ENCODE peak calls at places on chromosome 14, in four cellular contexts. W is K562, Y is GM12878, B is HepG2. D is an unnamed sample.

GRCh38 chr14:100739306-100739705 is 12.6 kb downstream of the DLK1 start:
- DNase-seq in W (no peak), Y (no peak), B (no peak), D (no peak)

GRCh38 chr14:65560340-65561027 is 148.0 kb downstream of the FUT8 start:
- DNase-seq in W (no peak), Y (no peak), B (no peak), D (no peak)

GRCh38 chr14:22918519-22918808 is 485 bp downstream of the RBM23 start:
- DNase-seq in W (no peak), Y (peak), B (no peak), D (no peak)

GRCh38 chr14:21317433-21317832 is 37.5 kb downstream of the RPGRIP1 start:
- DNase-seq in W (no peak), Y (no peak), B (no peak), D (no peak)

GRCh38 chr14:99727096-99727870 is 43.2 kb downstream of the CYP46A1 start:
- DNase-seq in W (no peak), Y (no peak), B (no peak), D (no peak)

GRCh38 chr14:65230287-65230728 is 128.0 kb upstream of the MAX start:
- DNase-seq in W (peak), Y (no peak), B (peak), D (no peak)

GRCh38 chr14:94383777-94384176 is 4.6 kb downstream of the SERPINA1 start:
- DNase-seq in W (no peak), Y (no peak), B (no peak), D (no peak)

GRCh38 chr14:89600950-89601826 is 184.2 kb upstream of the FOXN3 start:
- DNase-seq in W (no peak), Y (no peak), B (no peak), D (no peak)

GRCh38 chr14:35416108-35416750 is 11.7 kb upstream of the NFKBIA start:
- DNase-seq in W (no peak), Y (peak), B (no peak), D (no peak)

GRCh38 chr14:94769413-94770250 is at the start of gene GSC:
- DNase-seq in W (no peak), Y (no peak), B (no peak), D (peak)

GRCh38 chr14:36512585-36513003 is 7.4 kb downstream of the NKX2-1 start:
- DNase-seq in W (no peak), Y (no peak), B (no peak), D (no peak)

GRCh38 chr14:65348137-65348536 is 64.4 kb upstream of the FUT8 start:
- DNase-seq in W (no peak), Y (no peak), B (no peak), D (no peak)

DNA sequence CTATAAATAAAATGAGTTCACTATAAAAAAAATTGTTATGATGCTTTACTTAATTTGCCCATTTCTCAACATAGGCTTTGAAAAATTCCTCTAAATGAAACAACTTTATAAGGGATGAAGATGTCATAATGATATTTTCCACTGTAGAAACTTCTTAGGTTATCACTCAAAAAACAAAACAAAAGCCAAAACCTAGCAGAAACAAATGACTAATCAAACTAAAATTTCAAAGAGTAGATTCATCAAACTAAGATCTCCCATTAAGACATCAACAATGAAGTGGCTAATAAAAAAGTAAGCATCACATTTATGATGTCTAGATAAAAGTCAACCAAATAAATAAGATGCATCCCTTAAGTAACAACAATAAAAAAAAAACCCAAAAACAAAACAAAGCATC is 36.9 kb upstream of the TTC7B start:
- DNase-seq in W (no peak), Y (no peak), B (no peak), D (no peak)
- TF ChIP-seq FOXK2 in W (no peak), Y (no peak), B (no peak), D (no peak)

GRCh38 chr14:96095581-96096476 is 56.7 kb downstream of the C14orf132 start:
- DNase-seq in W (no peak), Y (no peak), B (peak), D (no peak)
- TF ChIP-seq FOXK2 in W (no peak), Y (no peak), B (no peak), D (no peak)

GRCh38 chr14:24113801-24114535 is 609 bp upstream of the DCAF11 start:
- DNase-seq in W (peak), Y (peak), B (peak), D (peak)
- TF ChIP-seq FOXK2 in W (peak), Y (no peak), B (peak), D (no peak)

GRCh38 chr14:32650665-32651064 is 288.0 kb upstream of the NPAS3 start:
- DNase-seq in W (no peak), Y (no peak), B (no peak), D (no peak)

GRCh38 chr14:32650030-32650429 is 288.6 kb upstream of the NPAS3 start:
- DNase-seq in W (no peak), Y (no peak), B (no peak), D (no peak)

GRCh38 chr14:32654106-32654505 is 284.6 kb upstream of the NPAS3 start:
- DNase-seq in W (no peak), Y (no peak), B (no peak), D (no peak)

GRCh38 chr14:32648434-32648833 is 290.2 kb upstream of the NPAS3 start:
- DNase-seq in W (no peak), Y (no peak), B (no peak), D (no peak)
- TF ChIP-seq FOXK2 in W (no peak), Y (no peak), B (no peak), D (no peak)

GRCh38 chr14:70655110-70655826 is 13.6 kb downstream of the TTC9 start:
- DNase-seq in W (no peak), Y (peak), B (no peak), D (no peak)
- TF ChIP-seq FOXK2 in W (no peak), Y (no peak), B (no peak), D (no peak)

GRCh38 chr14:55446833-55447232 is 6.4 kb upstream of the TBPL2 start:
- DNase-seq in W (no peak), Y (no peak), B (no peak), D (no peak)
- TF ChIP-seq FOXK2 in W (no peak), Y (no peak), B (no peak), D (no peak)

GRCh38 chr14:74391479-74391878 is 34.5 kb downstream of the SYNDIG1L start:
- DNase-seq in W (no peak), Y (no peak), B (no peak), D (no peak)

GRCh38 chr14:74395094-74395493 is 30.9 kb downstream of the SYNDIG1L start:
- DNase-seq in W (no peak), Y (no peak), B (no peak), D (no peak)

GRCh38 chr14:74394549-74394948 is 31.5 kb downstream of the SYNDIG1L start:
- DNase-seq in W (no peak), Y (no peak), B (no peak), D (no peak)

GRCh38 chr14:74389980-74390379 is 36.0 kb downstream of the SYNDIG1L start:
- DNase-seq in W (no peak), Y (no peak), B (no peak), D (no peak)

GRCh38 chr14:74392616-74393570 is 33.1 kb downstream of the SYNDIG1L start:
- DNase-seq in W (no peak), Y (no peak), B (no peak), D (no peak)
- TF ChIP-seq FOXK2 in W (no peak), Y (no peak), B (no peak), D (no peak)

GRCh38 chr14:61889914-61890351 is 127.7 kb downstream of the SNAPC1 start:
- DNase-seq in W (no peak), Y (peak), B (no peak), D (no peak)
- TF ChIP-seq FOXK2 in W (no peak), Y (no peak), B (no peak), D (no peak)

GRCh38 chr14:49939884-49940510 is 47.1 kb downstream of the ARF6 start:
- DNase-seq in W (no peak), Y (no peak), B (no peak), D (no peak)

GRCh38 chr14:49944501-49944900 is 51.6 kb downstream of the ARF6 start:
- DNase-seq in W (no peak), Y (no peak), B (no peak), D (no peak)

GRCh38 chr14:49945448-49946319 is 52.8 kb downstream of the ARF6 start:
- DNase-seq in W (no peak), Y (no peak), B (no peak), D (no peak)

GRCh38 chr14:49942090-49942489 is 49.2 kb downstream of the ARF6 start:
- DNase-seq in W (no peak), Y (no peak), B (no peak), D (no peak)

DNA sequence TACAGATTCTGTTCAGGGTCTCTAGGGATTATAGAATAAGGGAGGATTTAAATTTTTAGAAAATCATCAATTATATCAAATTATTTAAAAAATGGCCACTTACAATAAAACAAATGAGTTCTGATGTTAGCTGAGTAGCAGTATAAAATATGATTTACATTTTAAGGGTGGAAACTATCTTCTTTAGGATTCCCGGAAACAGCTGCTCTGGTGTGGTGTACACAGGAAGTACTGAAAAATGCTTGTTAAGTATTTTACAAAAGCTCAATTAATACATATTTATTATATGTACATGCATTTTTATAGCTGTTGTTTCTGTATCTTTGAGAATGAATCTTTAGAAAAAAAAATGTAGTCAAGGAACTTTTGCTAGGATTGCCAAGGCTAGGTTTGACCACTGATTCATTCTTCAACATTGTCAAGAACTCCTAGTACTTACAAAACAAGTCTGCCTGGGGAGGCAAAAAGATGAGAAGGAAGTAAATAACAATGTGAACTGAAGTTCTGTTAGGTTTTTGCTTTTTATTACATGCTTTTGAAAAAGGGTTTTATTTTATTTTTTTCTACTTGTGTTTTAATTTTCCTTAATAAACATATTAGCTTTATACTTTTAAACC is 48.0 kb downstream of the ARF6 start:
- DNase-seq in W (no peak), Y (no peak), B (no peak), D (no peak)
- TF ChIP-seq FOXK2 in W (no peak), Y (no peak), B (no peak), D (no peak)

DNA sequence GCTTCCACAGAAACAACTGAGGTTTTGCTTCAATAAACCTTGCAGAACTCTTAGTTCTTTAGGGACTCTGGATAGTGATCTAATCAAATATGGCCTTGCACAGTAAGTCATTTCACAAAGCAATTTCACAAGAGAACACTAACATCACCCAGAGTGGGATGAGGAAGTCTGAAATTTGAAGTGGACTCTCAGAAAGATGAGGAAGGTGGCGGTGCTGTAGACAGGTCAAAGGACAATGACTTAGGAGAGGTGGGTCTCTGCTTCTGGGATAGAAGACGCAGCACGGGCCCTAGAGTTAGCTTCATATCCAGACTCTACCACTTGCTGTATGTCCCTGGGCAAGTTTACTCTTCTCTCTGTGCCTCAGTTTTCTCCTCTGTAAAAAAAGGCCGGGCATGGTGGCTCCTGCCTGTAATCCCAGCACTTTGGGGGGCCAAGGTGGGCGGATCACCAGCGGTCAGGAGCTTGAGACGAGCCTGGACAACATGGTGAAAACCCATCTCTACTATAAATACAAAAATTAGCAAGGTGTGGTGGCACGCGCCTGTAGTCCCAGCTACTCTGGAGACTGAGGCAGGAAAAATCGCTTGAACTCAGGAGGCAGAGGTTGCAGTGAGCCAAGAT is 18.9 kb downstream of the FOS start:
- DNase-seq in W (no peak), Y (no peak), B (no peak), D (no peak)
- TF ChIP-seq FOXK2 in W (no peak), Y (no peak), B (no peak), D (no peak)

D was measured in HEK293T.